ENCODE peak calls at places on chromosomes 11 and 22, in four cellular contexts. W is GM23248, H is H9, L is fibroblast of lung. D is an unnamed sample.
A peak's percentile ranks its signal among the peaks of the same experiment; 100 is the strongest.

GRCh38 chr22:20205964-20206708 is 55.3 kb upstream of the CCDC188 start:
- DNase-seq in W (peak; percentile 82), H (peak; percentile 69), L (peak; percentile 80), D (peak; percentile 32)

GRCh38 chr11:86150826-86151187 is 81.9 kb upstream of the PICALM start:
- DNase-seq in W (peak; percentile 22), H (no peak), L (peak; percentile 34), D (no peak)

GRCh38 chr11:71530602-71531001 is 3.5 kb downstream of the KRTAP5-7 start:
- DNase-seq in W (no peak), H (no peak), L (no peak), D (no peak)

GRCh38 chr22:22616636-22617035 is 27.8 kb upstream of the GGTLC2 start:
- DNase-seq in W (no peak), H (no peak), L (no peak), D (no peak)

GRCh38 chr11:17603056-17603825 is 56.2 kb downstream of the OTOG start:
- DNase-seq in W (no peak), H (no peak), L (no peak), D (no peak)

GRCh38 chr11:94586546-94586945 is 19.4 kb downstream of the PIWIL4 start:
- DNase-seq in W (no peak), H (no peak), L (no peak), D (no peak)

GRCh38 chr11:46461461-46461927 is 69.9 kb upstream of the CHRM4 start:
- DNase-seq in W (no peak), H (no peak), L (no peak), D (no peak)

GRCh38 chr22:49331878-49332277 is 495.8 kb downstream of the BRD1 start:
- DNase-seq in W (no peak), H (no peak), L (no peak), D (no peak)

GRCh38 chr22:49062155-49063039 is 765.3 kb downstream of the BRD1 start:
- DNase-seq in W (no peak), H (peak; percentile 43), L (no peak), D (no peak)

GRCh38 chr11:126190792-126191191 is 20.7 kb downstream of the RPUSD4 start:
- DNase-seq in W (no peak), H (no peak), L (no peak), D (peak; percentile 35)

GRCh38 chr11:78808903-78809302 is 234.2 kb upstream of the NARS2 start:
- DNase-seq in W (no peak), H (no peak), L (no peak), D (no peak)

GRCh38 chr11:16968196-16968595 is 46.0 kb downstream of the PLEKHA7 start:
- DNase-seq in W (no peak), H (no peak), L (no peak), D (no peak)

GRCh38 chr11:113645593-113646349 is 60.3 kb downstream of the TMPRSS5 start:
- DNase-seq in W (no peak), H (no peak), L (no peak), D (no peak)

GRCh38 chr11:8267280-8267679 is 3.6 kb upstream of the LMO1 start:
- DNase-seq in W (no peak), H (no peak), L (no peak), D (no peak)

GRCh38 chr11:13595166-13595565 is 73.3 kb upstream of the FAR1 start:
- DNase-seq in W (peak; percentile 48), H (no peak), L (no peak), D (no peak)

GRCh38 chr11:124402326-124402922 is 3.6 kb upstream of the OR8B3 start:
- DNase-seq in W (peak; percentile 93), H (peak; percentile 64), L (peak; percentile 85), D (peak; percentile 19)

GRCh38 chr11:134510171-134510570 is 98.1 kb upstream of the B3GAT1 start:
- DNase-seq in W (no peak), H (no peak), L (no peak), D (no peak)

GRCh38 chr22:47371263-47372090 is 609.0 kb downstream of the TBC1D22A start:
- DNase-seq in W (no peak), H (peak; percentile 4), L (no peak), D (no peak)

GRCh38 chr11:47325271-47326041 is 27.0 kb downstream of the MYBPC3 start:
- DNase-seq in W (no peak), H (no peak), L (no peak), D (no peak)

GRCh38 chr11:126700773-126701554 is 299.6 kb downstream of the KIRREL3 start:
- DNase-seq in W (peak; percentile 39), H (no peak), L (no peak), D (no peak)

GRCh38 chr22:35601743-35602633 is 15.1 kb downstream of the MB start:
- DNase-seq in W (peak; percentile 89), H (no peak), L (peak; percentile 67), D (peak; percentile 46)

GRCh38 chr11:78203184-78203583 is 14.5 kb downstream of the USP35 start:
- DNase-seq in W (no peak), H (no peak), L (no peak), D (no peak)

GRCh38 chr11:3218483-3219280 is at the start of gene MRGPRG:
- DNase-seq in W (no peak), H (peak; percentile 25), L (no peak), D (no peak)

GRCh38 chr11:134945993-134946392 is 534.0 kb upstream of the B3GAT1 start:
- DNase-seq in W (no peak), H (peak; percentile 58), L (no peak), D (no peak)

GRCh38 chr11:39541945-39542351 is 1917.5 kb downstream of the LRRC4C start:
- DNase-seq in W (no peak), H (peak; percentile 45), L (no peak), D (no peak)

GRCh38 chr22:21051836-21052400 is 6.2 kb downstream of the LRRC74B start:
- DNase-seq in W (peak; percentile 33), H (no peak), L (no peak), D (no peak)

GRCh38 chr11:68686486-68686885 is 2.1 kb downstream of the GAL start:
- DNase-seq in W (no peak), H (no peak), L (no peak), D (no peak)

DNA sequence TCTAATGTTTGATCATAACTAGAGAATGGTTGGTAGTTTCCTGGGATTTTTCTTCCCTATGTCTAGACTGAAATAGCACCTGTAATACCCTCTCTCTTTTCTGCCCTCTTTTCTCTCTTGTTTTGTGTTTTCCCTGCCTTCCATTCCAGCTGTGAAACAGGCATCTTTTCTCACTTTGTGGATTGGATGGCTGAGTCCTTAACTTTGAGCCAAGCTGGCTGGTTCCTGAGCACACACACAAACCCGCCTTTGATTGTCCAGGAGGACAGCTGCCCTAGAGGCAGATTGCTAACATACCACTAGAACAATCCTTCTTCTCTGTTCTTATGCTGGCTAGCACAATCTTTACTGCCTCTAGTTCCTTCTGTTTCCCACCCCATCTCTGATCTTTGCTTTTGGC is 17.7 kb downstream of the CTNND1 start:
- DNase-seq in W (peak; percentile 76), H (peak; percentile 81), L (no peak), D (no peak)
- H3K4me2 ChIP-seq in W (peak overlapping the region; percentile 87), H (peak overlapping the region; percentile 31), L (no peak overlapping the region), D (peak overlapping the region; percentile 77)

DNA sequence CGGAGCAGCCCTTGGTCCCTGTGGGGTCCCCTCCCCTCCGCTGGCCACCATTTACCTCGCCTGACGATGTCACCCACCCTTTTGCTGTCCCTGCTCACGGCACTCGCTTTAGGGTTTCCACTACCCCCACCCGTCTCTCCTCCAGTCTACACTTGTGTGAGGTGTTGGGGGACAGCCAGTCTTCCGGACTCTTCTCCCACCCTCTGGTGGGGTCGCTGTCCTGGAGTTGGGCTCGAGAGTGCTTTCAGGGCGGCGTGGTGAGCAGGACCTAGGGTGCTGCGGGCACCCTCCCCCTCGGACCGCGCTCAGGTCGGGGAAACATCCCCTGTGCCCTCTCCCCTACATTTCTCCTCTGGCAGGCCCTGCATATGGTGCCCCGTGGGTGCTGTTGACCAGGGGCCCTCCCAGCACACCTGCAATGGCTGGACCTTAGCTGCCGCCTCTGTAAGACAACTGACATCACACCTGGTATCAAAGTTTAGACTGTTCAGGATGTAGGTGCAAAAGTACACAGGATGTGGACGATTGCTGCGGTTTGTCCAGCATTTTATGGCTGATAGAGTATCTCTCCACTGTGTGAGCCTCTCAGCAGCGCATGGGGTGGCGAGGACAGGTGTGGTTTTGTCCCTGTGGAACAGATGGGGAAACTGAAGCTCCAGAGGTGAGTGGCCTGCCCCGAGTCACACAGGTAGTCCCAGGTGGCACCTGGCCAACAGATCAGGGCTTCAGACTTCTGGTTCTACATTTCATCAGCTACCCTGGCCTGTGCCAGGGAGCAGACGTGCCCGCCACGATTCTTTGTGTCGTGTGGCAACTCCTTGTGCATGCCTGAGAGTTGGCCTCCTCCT is 1.1 kb downstream of the GRK2 start:
- DNase-seq in W (no peak), H (no peak), L (no peak), D (no peak)
- H3K27ac ChIP-seq in W (no peak overlapping the region), H (no peak overlapping the region), L (peak overlapping the region; percentile 20), D (peak overlapping the region; percentile 46)

GRCh38 chr11:33664166-33664565 is 36.5 kb downstream of the C11orf91 start:
- DNase-seq in W (no peak), H (no peak), L (no peak), D (no peak)

GRCh38 chr11:33663121-33663520 is 37.5 kb downstream of the C11orf91 start:
- DNase-seq in W (no peak), H (no peak), L (no peak), D (no peak)

GRCh38 chr11:33659370-33660139 is 41.1 kb downstream of the C11orf91 start:
- DNase-seq in W (no peak), H (no peak), L (no peak), D (no peak)

GRCh38 chr11:33658195-33658900 is 42.3 kb downstream of the C11orf91 start:
- DNase-seq in W (no peak), H (peak; percentile 63), L (no peak), D (no peak)

GRCh38 chr11:33660962-33661361 is 39.7 kb downstream of the C11orf91 start:
- DNase-seq in W (no peak), H (no peak), L (no peak), D (no peak)
- H3K4me1 ChIP-seq in W (no peaks in the 10 kb centered on the region), H (no peaks in the 10 kb centered on the region), L (no peaks in the 10 kb centered on the region), D (peaks cover 23% of the 10 kb centered on the region)

GRCh38 chr11:106092446-106092845 is 15.0 kb downstream of the AASDHPPT start:
- DNase-seq in W (no peak), H (no peak), L (no peak), D (no peak)
- H3K4me2 ChIP-seq in W (no peak overlapping the region), H (no peak overlapping the region), L (no peak overlapping the region), D (no peak overlapping the region)

GRCh38 chr11:65415499-65416340 is 6.9 kb upstream of the NEAT1 start:
- DNase-seq in W (peak; percentile 17), H (peak; percentile 34), L (no peak), D (no peak)

GRCh38 chr11:65414776-65415498 is 7.7 kb upstream of the NEAT1 start:
- DNase-seq in W (peak; percentile 92), H (peak; percentile 25), L (no peak), D (no peak)

GRCh38 chr11:65417702-65418430 is 4.7 kb upstream of the NEAT1 start:
- DNase-seq in W (peak; percentile 69), H (no peak), L (peak; percentile 19), D (no peak)

GRCh38 chr11:65417221-65417701 is 5.3 kb upstream of the NEAT1 start:
- DNase-seq in W (peak; percentile 30), H (peak; percentile 40), L (no peak), D (no peak)

GRCh38 chr11:65416341-65417185 is 6.0 kb upstream of the NEAT1 start:
- DNase-seq in W (peak; percentile 89), H (peak; percentile 91), L (peak; percentile 74), D (no peak)
- H3K27ac ChIP-seq in W (peak overlapping the region; percentile 100), H (no peak overlapping the region), L (peak overlapping the region; percentile 100), D (peak overlapping the region; percentile 1)

GRCh38 chr22:39617342-39617741 is 46.8 kb downstream of the CACNA1I start:
- DNase-seq in W (no peak), H (no peak), L (no peak), D (no peak)
- H3K4me1 ChIP-seq in W (no peaks in the 10 kb centered on the region), H (peaks cover 2% of the 10 kb centered on the region), L (no peaks in the 10 kb centered on the region), D (no peaks in the 10 kb centered on the region)

D was measured in keratinocyte.